ENCODE peak calls at places on chromosomes 7 and 10, in eight cellular contexts. U is cardiac muscle cell; O is activated naive CD8-positive, alpha-beta T cell treated with anti-CD3 and anti-CD28 coated beads, Interleukin-2, amount 50 U/mL, for 16 hours; D is cardiac fibroblast; J is adipocyte; E is AG10803; A is GM10248; P is left cardiac atrium. H is an unnamed sample.

GRCh38 chr7:112182749-112183148 is 23.4 kb downstream of the DOCK4 start:
- DNase-seq in U (peak; percentile 66), O (no peak), D (no peak), J (no peak), E (no peak), A (no peak), P (peak; percentile 47), H (no peak)

GRCh38 chr10:88820990-88821389 is 18.5 kb downstream of the LIPM start:
- DNase-seq in U (no peak), O (no peak), D (peak; percentile 87), J (peak; percentile 95), E (peak; percentile 84), A (no peak), P (no peak), H (no peak)

GRCh38 chr7:101973130-101973529 is 155.7 kb downstream of the CUX1 start:
- DNase-seq in U (no peak), O (no peak), D (no peak), J (no peak), E (no peak), A (no peak), P (no peak), H (no peak)

GRCh38 chr7:18429547-18429946 is 66.0 kb upstream of the HDAC9 start:
- DNase-seq in U (no peak), O (no peak), D (peak; percentile 53), J (peak; percentile 66), E (peak; percentile 69), A (no peak), P (no peak), H (no peak)

GRCh38 chr10:132001238-132001977 is 19.7 kb upstream of the BNIP3 start:
- DNase-seq in U (no peak), O (no peak), D (peak; percentile 69), J (no peak), E (peak; percentile 60), A (no peak), P (no peak), H (peak; percentile 50)

GRCh38 chr10:34827087-34827766 is 12.1 kb upstream of the PARD3 start:
- DNase-seq in U (no peak), O (no peak), D (peak; percentile 19), J (no peak), E (no peak), A (no peak), P (no peak), H (no peak)

GRCh38 chr10:118870467-118871243 is 115.9 kb upstream of the CACUL1 start:
- DNase-seq in U (peak; percentile 44), O (no peak), D (peak; percentile 92), J (peak; percentile 82), E (peak; percentile 72), A (no peak), P (peak; percentile 55), H (no peak)

GRCh38 chr10:33005322-33006282 is 47.6 kb upstream of the ITGB1 start:
- DNase-seq in U (peak; percentile 62), O (no peak), D (peak; percentile 95), J (peak; percentile 98), E (peak; percentile 97), A (peak; percentile 40), P (peak; percentile 88), H (peak; percentile 95)

GRCh38 chr10:125375210-125375609 is 214.8 kb upstream of the CTBP2 start:
- DNase-seq in U (no peak), O (no peak), D (peak; percentile 2), J (peak; percentile 7), E (no peak), A (no peak), P (no peak), H (no peak)

GRCh38 chr7:92134271-92135099 is at the start of gene CYP51A1:
- DNase-seq in U (peak; percentile 91), O (peak; percentile 86), D (peak; percentile 96), J (peak; percentile 97), E (peak; percentile 91), A (peak; percentile 93), P (peak; percentile 93), H (peak; percentile 97)

GRCh38 chr10:79058899-79059771 is 9.6 kb upstream of the ZMIZ1 start:
- DNase-seq in U (peak; percentile 61), O (no peak), D (no peak), J (no peak), E (no peak), A (no peak), P (peak; percentile 7), H (peak; percentile 38)

GRCh38 chr7:13848576-13849527 is 140.6 kb downstream of the ETV1 start:
- DNase-seq in U (no peak), O (no peak), D (peak; percentile 28), J (peak; percentile 79), E (peak; percentile 91), A (no peak), P (no peak), H (no peak)

GRCh38 chr10:124537891-124538290 is 76.3 kb downstream of the LHPP start:
- DNase-seq in U (no peak), O (no peak), D (no peak), J (no peak), E (no peak), A (no peak), P (no peak), H (no peak)

GRCh38 chr7:2047272-2047581 is 185.5 kb downstream of the MAD1L1 start:
- DNase-seq in U (no peak), O (no peak), D (no peak), J (no peak), E (no peak), A (no peak), P (no peak), H (no peak)

GRCh38 chr7:85079434-85079833 is 107.4 kb downstream of the SEMA3D start:
- DNase-seq in U (no peak), O (no peak), D (no peak), J (no peak), E (no peak), A (no peak), P (no peak), H (no peak)

GRCh38 chr7:111089822-111090426 is 1.0 kb upstream of the LRRN3 start:
- DNase-seq in U (peak; percentile 58), O (no peak), D (peak; percentile 68), J (peak; percentile 80), E (peak; percentile 59), A (peak; percentile 20), P (no peak), H (no peak)

GRCh38 chr7:111741811-111742240 is 179.5 kb upstream of the IMMP2L start:
- DNase-seq in U (peak; percentile 71), O (no peak), D (peak; percentile 86), J (peak; percentile 73), E (peak; percentile 70), A (peak; percentile 66), P (peak; percentile 34), H (peak; percentile 72)

GRCh38 chr10:89659185-89660131 is 14.4 kb upstream of the PANK1 start:
- DNase-seq in U (no peak), O (no peak), D (peak; percentile 57), J (peak; percentile 77), E (peak; percentile 84), A (no peak), P (no peak), H (no peak)

GRCh38 chr7:137994091-137994688 is 7.7 kb downstream of the CREB3L2 start:
- DNase-seq in U (no peak), O (no peak), D (no peak), J (no peak), E (no peak), A (no peak), P (no peak), H (no peak)

GRCh38 chr7:32774411-32774970 is 117.1 kb downstream of the KBTBD2 start:
- DNase-seq in U (no peak), O (no peak), D (no peak), J (peak; percentile 65), E (peak; percentile 56), A (no peak), P (no peak), H (no peak)

GRCh38 chr10:58512470-58513188 is at the start of gene BICC1:
- DNase-seq in U (peak; percentile 83), O (no peak), D (peak; percentile 77), J (peak; percentile 88), E (peak; percentile 58), A (peak; percentile 22), P (peak; percentile 58), H (peak; percentile 74)

GRCh38 chr7:50649259-50649885 is 84.2 kb upstream of the DDC start:
- DNase-seq in U (no peak), O (no peak), D (no peak), J (no peak), E (no peak), A (no peak), P (no peak), H (no peak)

GRCh38 chr10:93461124-93461806 is 20.9 kb downstream of the MYOF start:
- DNase-seq in U (no peak), O (no peak), D (peak; percentile 42), J (no peak), E (peak; percentile 87), A (no peak), P (no peak), H (peak; percentile 26)

GRCh38 chr7:71637578-71637977 is 505.6 kb downstream of the GALNT17 start:
- DNase-seq in U (no peak), O (no peak), D (peak; percentile 32), J (peak; percentile 18), E (peak; percentile 67), A (no peak), P (no peak), H (no peak)

GRCh38 chr7:37853468-37853867 is 5.1 kb downstream of the NME8 start:
- DNase-seq in U (peak; percentile 49), O (no peak), D (no peak), J (peak; percentile 25), E (no peak), A (peak; percentile 21), P (no peak), H (no peak)

GRCh38 chr7:10956528-10956927 is 17.1 kb upstream of the PHF14 start:
- DNase-seq in U (no peak), O (no peak), D (no peak), J (no peak), E (no peak), A (no peak), P (no peak), H (no peak)

GRCh38 chr10:77949167-77949566 is 22.6 kb upstream of the DLG5 start:
- DNase-seq in U (peak; percentile 64), O (no peak), D (peak; percentile 27), J (peak; percentile 55), E (peak; percentile 57), A (no peak), P (peak; percentile 40), H (no peak)

H was measured in sigmoid colon.